ENCODE peak calls at places on chromosome 20, in six cellular contexts. Q is H9, V is IMR-90, L is neuronal stem cell, A is trophoblast cell, W is H1. B is an unnamed sample.

GRCh38 chr20:21618697-21619421 is 86.6 kb upstream of the PAX1 start:
- DNase-seq in W (no peak), L (no peak), A (no peak), Q (no peak), V (no peak), B (no peak)

GRCh38 chr20:46135856-46136633 is 17.9 kb downstream of the CD40 start:
- DNase-seq in V (no peak), W (no peak), Q (no peak), A (no peak), L (peak; percentile 45), B (no peak)

GRCh38 chr20:59774204-59774641 is 159.2 kb downstream of the SYCP2 start:
- DNase-seq in Q (peak; percentile 12), A (no peak), V (no peak), W (no peak), L (no peak), B (no peak)

GRCh38 chr20:856361-856775 is 22.9 kb downstream of the FAM110A start:
- DNase-seq in L (no peak), V (peak; percentile 54), W (no peak), Q (no peak), A (peak; percentile 78), B (no peak)

GRCh38 chr20:14553774-14554524 is 216.5 kb upstream of the FLRT3 start:
- DNase-seq in Q (no peak), A (no peak), V (peak; percentile 34), L (no peak), W (no peak), B (no peak)

GRCh38 chr20:51417745-51418529 is 124.6 kb downstream of the NFATC2 start:
- DNase-seq in W (no peak), A (no peak), V (no peak), Q (no peak), L (no peak), B (no peak)

GRCh38 chr20:46928580-46929132 is 34.0 kb downstream of the EYA2 start:
- DNase-seq in W (no peak), V (peak; percentile 58), L (no peak), Q (no peak), A (no peak), B (no peak)

GRCh38 chr20:59976196-59976847 is 18.1 kb downstream of the CDH26 start:
- DNase-seq in W (no peak), V (peak; percentile 49), Q (no peak), A (no peak), L (no peak), B (no peak)

GRCh38 chr20:8073024-8073832 is 53.7 kb upstream of the TMX4 start:
- DNase-seq in L (no peak), A (peak; percentile 77), W (peak; percentile 19), V (peak; percentile 90), Q (no peak), B (peak; percentile 78)

DNA sequence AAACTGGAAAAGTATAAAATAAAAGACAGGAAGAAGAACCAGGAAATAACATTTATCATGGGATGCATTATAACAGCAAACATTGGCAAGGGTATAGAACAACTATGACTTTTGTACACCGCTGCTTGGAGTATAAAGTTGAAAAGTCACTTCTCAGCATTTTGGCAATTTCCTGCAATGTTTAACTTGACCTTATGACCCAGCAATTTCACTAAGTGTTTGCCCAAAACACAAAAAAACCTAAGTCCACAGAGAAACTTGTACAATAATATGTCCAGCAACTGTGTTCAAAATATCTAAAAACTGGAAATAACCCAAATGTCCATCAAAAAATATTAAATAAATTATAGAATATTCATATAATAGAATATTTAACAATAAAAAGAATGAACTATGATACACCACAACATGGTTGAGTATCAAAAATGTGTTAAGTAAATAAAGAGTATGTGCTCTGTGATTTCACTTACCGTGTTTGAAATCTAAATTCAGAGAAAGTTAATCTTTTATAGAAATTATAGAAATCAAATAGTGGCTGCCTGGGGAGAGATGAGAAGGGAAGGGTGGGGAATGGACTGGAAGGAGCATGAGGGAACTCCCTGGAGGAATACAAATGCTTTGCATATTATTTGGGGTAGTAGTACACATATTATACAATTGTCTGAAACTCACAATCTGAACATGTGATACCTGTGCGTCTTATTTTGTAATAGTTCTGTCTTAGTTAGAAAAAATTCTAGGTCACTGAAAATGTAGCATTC is 31.0 kb upstream of the SPTLC3 start:
- DNase-seq in Q (no peak), L (no peak), W (no peak), V (no peak), A (no peak), B (no peak)
- H4K91ac ChIP-seq in Q (no peak overlapping the region), L (no peak overlapping the region), W (no peak overlapping the region), V (no peak overlapping the region), A (no peak overlapping the region), B (no peak overlapping the region)

DNA sequence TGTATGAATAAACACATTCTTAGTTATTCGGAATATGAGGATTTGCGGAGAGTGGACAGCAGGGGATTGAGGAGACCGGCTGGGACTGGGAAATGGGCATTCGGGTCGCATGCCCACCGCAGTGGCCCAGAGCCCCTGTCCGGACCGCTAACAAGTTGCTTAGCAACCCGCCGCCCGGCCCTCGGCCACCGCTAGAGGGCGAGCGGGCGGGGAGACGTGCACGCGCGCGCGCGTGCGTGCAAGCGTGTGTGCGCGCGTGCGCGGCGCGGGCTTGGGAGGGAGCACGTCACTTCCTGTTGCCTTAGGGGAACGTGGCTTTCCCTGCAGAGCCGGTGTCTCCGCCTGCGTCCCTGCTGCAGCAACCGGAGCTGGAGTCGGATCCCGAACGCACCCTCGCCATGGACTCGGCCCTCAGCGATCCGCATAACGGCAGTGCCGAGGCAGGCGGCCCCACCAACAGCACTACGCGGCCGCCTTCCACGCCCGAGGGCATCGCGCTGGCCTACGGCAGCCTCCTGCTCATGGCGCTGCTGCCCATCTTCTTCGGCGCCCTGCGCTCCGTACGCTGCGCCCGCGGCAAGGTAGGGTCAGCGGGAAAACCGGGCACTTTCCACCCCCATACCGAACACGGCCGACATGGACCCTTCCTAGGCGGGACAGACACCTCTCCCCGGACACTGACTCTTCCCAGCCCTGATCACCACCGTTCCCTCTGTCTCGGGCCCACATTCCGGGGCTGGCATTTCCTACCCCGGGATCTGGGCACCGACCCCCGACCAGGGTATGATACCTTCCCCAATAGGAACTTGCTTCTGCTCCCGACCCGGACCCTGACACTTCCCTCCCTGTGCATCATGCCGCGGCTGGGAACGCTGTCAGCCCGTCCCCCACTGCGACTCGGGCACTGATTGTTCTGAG is at the start of gene HM13:
- DNase-seq in A (peak; percentile 90), W (peak; percentile 89), V (peak; percentile 94), Q (peak; percentile 95), L (peak; percentile 93), B (peak; percentile 95)
- H2BK5ac ChIP-seq in A (peak within 1 kb of the TSS; percentile 36), W (peak within 1 kb of the TSS; percentile 96), V (peak within 1 kb of the TSS; percentile 84), Q (no peak within 1 kb of the TSS), L (peak within 1 kb of the TSS; percentile 85), B (no peak within 1 kb of the TSS)

DNA sequence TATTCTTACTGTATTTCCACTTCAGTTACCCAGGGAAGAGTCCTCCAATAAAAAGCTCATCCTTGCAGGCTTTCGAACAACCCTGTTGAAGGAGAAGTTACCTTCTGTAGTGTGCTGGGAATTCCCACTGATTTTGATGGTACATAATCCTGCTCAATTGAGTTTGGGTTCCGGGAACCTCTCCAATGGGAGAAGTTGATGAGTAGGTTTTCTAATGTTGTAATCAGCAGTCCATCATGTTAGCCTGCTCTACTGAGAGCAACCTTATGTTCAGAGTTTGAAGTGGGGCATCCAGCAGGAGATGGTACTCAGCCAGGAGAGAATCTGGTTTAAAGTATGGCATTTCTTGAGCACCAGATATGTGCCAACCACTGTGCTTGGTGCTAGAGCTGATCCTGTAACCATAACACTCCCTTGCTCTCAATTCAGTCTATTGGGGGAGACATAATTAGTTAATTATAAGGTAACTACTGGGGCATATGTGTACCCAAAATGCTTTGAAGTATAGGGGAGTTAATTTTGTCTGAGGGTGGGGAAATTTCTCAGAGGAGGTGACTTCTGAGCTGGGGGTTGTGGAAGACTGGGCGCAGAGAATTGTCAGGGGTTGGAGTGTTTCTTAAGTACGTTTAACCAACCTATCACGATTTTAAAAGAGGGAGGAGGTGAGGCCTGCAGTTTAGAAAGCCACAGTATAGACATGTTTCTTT is 2.1 kb downstream of the TOP1 start:
- DNase-seq in A (no peak), V (peak; percentile 80), Q (no peak), L (no peak), W (no peak), B (peak; percentile 77)
- H3K4me1 ChIP-seq in A (peaks cover 9% of the 10 kb centered on the region), V (peaks cover 11% of the 10 kb centered on the region), Q (peaks cover 9% of the 10 kb centered on the region), L (peaks cover 18% of the 10 kb centered on the region), W (peaks cover 12% of the 10 kb centered on the region), B (peaks cover 9% of the 10 kb centered on the region)

DNA sequence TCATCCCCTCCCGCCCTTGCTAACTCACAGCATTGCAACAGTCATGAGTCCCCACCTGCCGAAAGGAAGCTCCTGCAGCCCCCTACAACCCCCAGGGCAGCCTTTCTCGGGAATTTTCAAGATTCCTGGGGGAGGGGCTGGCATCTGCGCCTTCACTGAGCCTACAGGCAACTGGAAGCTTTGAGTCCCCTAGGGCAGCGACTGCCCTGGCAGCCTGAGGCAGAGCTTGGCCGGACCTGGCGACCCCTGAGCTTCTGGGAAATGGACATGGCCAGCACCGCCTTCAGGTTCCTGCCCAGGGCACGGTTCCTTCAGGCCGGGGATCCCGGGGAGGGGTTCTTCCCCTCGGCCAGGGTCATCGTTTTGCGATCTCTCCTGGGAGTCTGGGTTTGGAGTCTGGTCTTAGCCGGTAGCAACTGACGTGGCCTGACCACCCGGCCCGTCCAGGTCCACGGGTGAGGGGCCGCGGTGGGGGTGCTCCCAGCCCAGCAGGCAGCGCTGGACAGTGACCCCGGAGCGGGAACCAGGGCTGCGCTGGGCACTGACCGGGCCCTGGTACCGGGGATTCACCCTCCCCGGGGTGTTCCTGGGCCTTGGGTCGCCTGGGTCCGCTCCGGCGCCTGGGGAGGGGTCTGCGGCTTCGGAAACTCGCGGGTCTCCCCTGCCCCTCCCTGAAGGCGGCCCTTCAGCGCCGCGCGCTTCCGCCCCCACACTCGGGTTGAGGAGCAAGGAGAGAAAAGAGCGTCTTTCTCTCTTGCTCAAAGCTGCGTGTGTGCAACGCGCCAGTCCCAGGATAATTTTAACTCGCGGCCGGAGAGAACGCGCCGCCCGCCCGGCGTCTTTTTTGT is 595 bp upstream of the COL9A3 start:
- DNase-seq in L (peak; percentile 74), V (peak; percentile 17), Q (peak; percentile 92), A (no peak), W (peak; percentile 84), B (peak; percentile 50)
- H4K91ac ChIP-seq in L (no peak overlapping the region), V (no peak overlapping the region), Q (no peak overlapping the region), A (peak overlapping the region; percentile 99), W (peak overlapping the region; percentile 81), B (no peak overlapping the region)

GRCh38 chr20:17653835-17654648 is 28.0 kb downstream of the RRBP1 start:
- DNase-seq in L (no peak), W (no peak), A (no peak), Q (no peak), V (no peak), B (no peak)
- H2BK5ac ChIP-seq in L (no peak overlapping the region), W (no peak overlapping the region), A (no peak overlapping the region), Q (no peak overlapping the region), V (peak overlapping the region; percentile 17), B (no peak overlapping the region)

DNA sequence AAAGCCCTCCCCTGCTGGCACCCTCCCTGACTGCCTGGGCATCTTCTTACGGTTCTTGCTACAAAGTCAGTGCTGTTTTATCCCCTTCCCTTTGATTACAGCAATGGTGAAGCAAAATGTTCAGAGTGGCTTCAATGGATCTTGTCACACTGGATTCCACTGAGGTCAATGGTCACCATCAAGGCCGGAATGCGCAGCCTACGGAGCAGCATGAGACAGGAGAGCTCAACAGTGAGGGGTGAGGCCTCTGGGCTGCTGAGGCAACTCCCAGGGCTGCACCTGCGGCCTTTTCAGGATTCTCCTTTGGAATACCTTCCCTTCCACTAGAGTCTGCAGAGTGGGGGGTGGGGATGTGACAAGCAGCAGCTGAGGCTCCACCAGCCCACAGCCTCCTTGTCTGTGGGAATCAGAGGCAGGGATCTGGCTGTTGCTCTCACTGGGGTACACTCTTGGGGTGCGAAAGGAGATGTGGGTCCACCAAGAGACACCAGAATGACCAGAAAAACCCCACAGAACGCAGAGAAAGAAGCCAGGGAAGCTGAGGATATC is 40.4 kb upstream of the EMILIN3 start:
- DNase-seq in W (no peak), A (peak; percentile 87), V (no peak), Q (no peak), L (no peak), B (no peak)
- H3K4me1 ChIP-seq in W (no peaks in the 10 kb centered on the region), A (peaks cover 14% of the 10 kb centered on the region), V (no peaks in the 10 kb centered on the region), Q (no peaks in the 10 kb centered on the region), L (peaks cover 3% of the 10 kb centered on the region), B (no peaks in the 10 kb centered on the region)